ENCODE peak calls at places on chromosomes 6 and 20, in nine cellular contexts. C, D, K, F, V, U, W, B and X are unnamed samples. For H3K9me3, the result is how much of the 10 kb centered on the place peaks cover.

GRCh38 chr6:84227044-84227433 is 404 bp downstream of the CEP162 start:
- DNase-seq in C (no peak), D (peak), K (no peak), F (no peak), V (no peak), U (no peak), W (no peak), B (no peak), X (no peak)

GRCh38 chr20:25462166-25462565 is 54.7 kb downstream of the GINS1 start:
- DNase-seq in C (no peak), D (no peak), K (no peak), F (no peak), V (no peak), U (no peak), W (no peak), B (no peak), X (no peak)

GRCh38 chr6:33772902-33773472 is 15.9 kb downstream of the LEMD2 start:
- DNase-seq in C (no peak), D (no peak), K (no peak), F (no peak), V (no peak), U (no peak), W (no peak), B (no peak), X (no peak)

GRCh38 chr6:109343518-109343917 is 38.7 kb downstream of the CD164 start:
- DNase-seq in C (no peak), D (no peak), K (no peak), F (no peak), V (no peak), U (no peak), W (no peak), B (no peak), X (no peak)

GRCh38 chr6:139037490-139037889 is 8.9 kb downstream of the ABRACL start:
- DNase-seq in C (no peak), D (peak), K (no peak), F (no peak), V (no peak), U (no peak), W (no peak), B (no peak), X (no peak)

GRCh38 chr6:112991912-112992311 is 644.8 kb downstream of the RFPL4B start:
- DNase-seq in C (no peak), D (no peak), K (no peak), F (no peak), V (no peak), U (no peak), W (no peak), B (no peak), X (no peak)

GRCh38 chr6:1614767-1615650 is 5.3 kb downstream of the FOXC1 start:
- DNase-seq in C (no peak), D (peak), K (no peak), F (no peak), V (no peak), U (no peak), W (peak), B (peak), X (no peak)

GRCh38 chr6:19417713-19418112 is 419.5 kb upstream of the ID4 start:
- DNase-seq in C (no peak), D (no peak), K (no peak), F (no peak), V (no peak), U (peak), W (no peak), B (no peak), X (no peak)

GRCh38 chr20:62064788-62065668 is 653 bp downstream of the TAF4 start:
- DNase-seq in C (no peak), D (no peak), K (no peak), F (no peak), V (peak), U (no peak), W (peak), B (peak), X (no peak)

GRCh38 chr6:35602133-35602946 is 86.4 kb downstream of the FKBP5 start:
- DNase-seq in C (no peak), D (peak), K (no peak), F (peak), V (no peak), U (no peak), W (peak), B (no peak), X (no peak)

GRCh38 chr6:75472885-75473284 is 20.7 kb downstream of the FILIP1 start:
- DNase-seq in C (no peak), D (no peak), K (no peak), F (no peak), V (no peak), U (no peak), W (no peak), B (no peak), X (no peak)

GRCh38 chr6:139941826-139942225 is 567.4 kb upstream of the CITED2 start:
- DNase-seq in C (no peak), D (no peak), K (no peak), F (no peak), V (no peak), U (no peak), W (no peak), B (no peak), X (no peak)

GRCh38 chr20:43901296-43901695 is 13.4 kb upstream of the TOX2 start:
- DNase-seq in C (no peak), D (no peak), K (no peak), F (no peak), V (no peak), U (no peak), W (no peak), B (no peak), X (no peak)
- H3K4me3 ChIP-seq in C (no peak), D (no peak), K (no peak), F (no peak), V (no peak), U (no peak), W (no peak), B (no peak), X (no peak)

DNA sequence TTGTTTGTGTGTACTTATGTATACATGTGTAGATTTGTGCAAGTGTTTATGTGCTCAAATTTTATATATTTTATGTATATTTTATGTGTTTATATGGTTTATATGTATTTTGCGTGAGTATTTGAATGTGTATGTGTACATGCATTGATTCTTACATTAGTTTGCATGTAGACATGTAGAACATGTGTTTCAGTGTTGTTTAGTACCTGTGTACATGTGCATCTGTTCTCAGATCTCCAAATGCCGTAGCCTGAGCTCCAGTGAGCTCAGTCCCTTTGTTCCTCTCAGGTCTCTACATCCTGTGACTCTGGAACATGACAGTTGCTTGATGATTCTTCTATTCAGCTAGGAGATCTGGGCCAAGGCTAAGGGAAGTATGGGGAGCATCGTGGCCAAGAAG is 4.5 kb upstream of the DEFB119 start:
- DNase-seq in C (no peak), D (no peak), K (no peak), F (no peak), V (no peak), U (no peak), W (no peak), B (no peak), X (no peak)
- H3K9me3 ChIP-seq in C (under half), D (under half), K (under half), F (under half), V (under half), U (under half), W (under half), B (under half), X (under half)

DNA sequence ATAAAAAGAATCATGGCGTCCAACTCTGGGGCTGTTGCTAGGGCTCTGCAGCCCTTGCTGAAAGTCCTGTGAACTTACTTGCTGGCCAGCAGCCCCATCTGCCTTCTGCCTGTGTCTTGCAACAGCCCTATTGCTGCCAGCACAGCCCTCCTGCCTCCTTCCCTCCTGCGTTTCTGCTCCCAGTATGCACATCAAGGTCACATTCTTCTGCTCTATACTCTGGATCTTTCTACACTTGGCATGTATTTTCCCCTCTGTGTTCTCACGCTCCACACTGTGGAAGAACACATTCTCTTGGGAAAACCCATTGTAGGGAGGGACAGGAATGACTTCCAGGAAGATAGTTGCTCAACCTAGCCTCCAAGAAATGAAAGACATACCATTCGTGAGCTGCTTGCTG is 80.9 kb upstream of the PHACTR2 start:
- DNase-seq in C (no peak), D (no peak), K (no peak), F (no peak), V (no peak), U (no peak), W (no peak), B (no peak), X (no peak)
- TF ChIP-seq POLR2AphosphoS5 in C (no peak), D (no peak), K (no peak), F (no peak), V (no peak), U (no peak), W (no peak), B (no peak), X (no peak)

GRCh38 chr6:6002809-6003333 is 3.9 kb downstream of the NRN1 start:
- DNase-seq in C (no peak), D (no peak), K (no peak), F (no peak), V (no peak), U (no peak), W (no peak), B (no peak), X (peak)
- H3K4me3 ChIP-seq in C (no peak), D (peak), K (peak), F (peak), V (no peak), U (no peak), W (peak), B (peak), X (peak)

GRCh38 chr20:31236953-31237352 is 20.5 kb upstream of the DEFB115 start:
- DNase-seq in C (no peak), D (no peak), K (no peak), F (no peak), V (no peak), U (no peak), W (no peak), B (no peak), X (no peak)

GRCh38 chr20:31239139-31239538 is 18.3 kb upstream of the DEFB115 start:
- DNase-seq in C (no peak), D (no peak), K (no peak), F (no peak), V (no peak), U (no peak), W (no peak), B (no peak), X (no peak)

DNA sequence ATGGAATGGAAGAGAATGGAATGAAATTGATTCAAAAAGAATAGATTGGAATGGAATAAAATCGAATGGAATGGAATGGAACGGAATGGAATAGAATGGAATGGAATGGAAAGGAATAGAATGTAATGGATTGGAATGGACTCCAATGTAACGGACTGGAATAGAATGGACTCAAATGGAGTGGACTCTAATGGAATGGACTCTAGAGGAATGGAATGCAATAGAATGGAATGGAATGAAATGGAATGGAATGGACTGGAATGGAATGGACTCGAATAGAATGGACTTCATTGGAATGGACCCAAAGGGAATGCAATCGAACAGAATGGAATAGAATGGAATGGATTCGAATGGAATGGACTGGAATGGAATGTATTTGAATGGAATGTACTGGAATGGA is 19.7 kb upstream of the DEFB115 start:
- DNase-seq in C (no peak), D (no peak), K (no peak), F (no peak), V (no peak), U (no peak), W (no peak), B (no peak), X (no peak)
- H3K9me3 ChIP-seq in C (under half), D (under half), K (half or more), F (half or more), V (under half), U (under half), W (under half), B (under half), X (under half)

GRCh38 chr20:9022361-9022760 is 46.5 kb upstream of the PLCB4 start:
- DNase-seq in C (no peak), D (no peak), K (no peak), F (no peak), V (no peak), U (no peak), W (no peak), B (no peak), X (no peak)
- TF ChIP-seq POLR2AphosphoS5 in C (no peak), D (no peak), K (no peak), F (no peak), V (no peak), U (no peak), W (no peak), B (no peak), X (no peak)

DNA sequence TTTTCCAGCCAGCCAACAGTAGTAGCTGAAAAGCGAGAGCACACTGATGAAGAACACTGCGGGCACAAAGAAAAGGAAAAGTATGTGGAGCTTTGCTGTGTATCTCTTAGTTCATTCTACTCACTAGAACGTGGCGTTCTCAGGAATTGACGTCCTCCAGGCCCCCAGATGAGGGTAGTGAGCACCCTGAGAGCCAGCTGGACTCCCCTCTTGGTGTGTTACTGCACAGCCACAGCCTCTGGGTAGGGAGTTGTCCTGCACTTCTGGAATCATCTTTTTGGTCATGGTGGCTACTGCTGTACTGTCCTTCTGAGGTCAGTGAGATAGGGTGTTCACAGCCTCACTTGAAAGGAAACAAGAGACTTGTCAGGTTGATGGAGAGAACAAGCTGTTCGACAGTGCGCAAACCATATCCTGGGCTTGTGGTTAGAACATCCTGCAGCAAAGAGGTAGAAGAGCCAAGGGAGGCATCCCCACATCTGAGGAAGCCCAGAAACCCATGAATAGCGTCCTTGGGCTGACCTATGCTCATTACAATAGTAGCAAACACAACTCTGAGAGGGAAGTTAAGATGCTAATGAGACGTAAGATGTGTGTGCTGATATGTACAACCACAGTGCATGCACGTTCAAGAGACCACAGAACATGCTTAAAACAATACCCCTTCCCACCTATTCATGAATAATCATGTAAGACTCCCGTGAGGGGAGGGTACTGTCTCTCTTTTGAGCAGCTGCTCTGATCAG is 14.6 kb upstream of the HLA-F start:
- DNase-seq in C (peak), D (no peak), K (no peak), F (peak), V (peak), U (no peak), W (no peak), B (no peak), X (no peak)
- H3K4me3 ChIP-seq in C (no peak), D (no peak), K (no peak), F (no peak), V (no peak), U (no peak), W (no peak), B (no peak), X (no peak)

GRCh38 chr6:27293436-27294152 is 18.5 kb downstream of the POM121L2 start:
- DNase-seq in C (no peak), D (no peak), K (no peak), F (no peak), V (no peak), U (peak), W (no peak), B (no peak), X (no peak)
- H3K9me3 ChIP-seq in C (under half), D (under half), K (under half), F (under half), V (under half), U (under half), W (under half), B (under half), X (under half)